ENCODE peak calls at places on chromosomes 16 and 17, in four cellular contexts. H, D, Q and Y are unnamed samples. For H3K4me1 and H3K9me3, the result is how much of the 10 kb centered on the place peaks cover.

GRCh38 chr16:54938351-54939346 is 8.0 kb downstream of the IRX5 start:
- DNase-seq in H (no peak), D (no peak), Q (no peak), Y (no peak)

GRCh38 chr17:58005031-58005727 is 1.9 kb downstream of the SRSF1 start:
- DNase-seq in H (peak), D (no peak), Q (no peak), Y (no peak)

GRCh38 chr16:719815-720506 is 985 bp upstream of the ANTKMT start:
- DNase-seq in H (peak), D (peak), Q (no peak), Y (no peak)

GRCh38 chr16:66095676-66096075 is 270.8 kb upstream of the CDH5 start:
- DNase-seq in H (no peak), D (no peak), Q (no peak), Y (no peak)

GRCh38 chr16:51392651-51393187 is 241.6 kb upstream of the SALL1 start:
- DNase-seq in H (no peak), D (no peak), Q (no peak), Y (no peak)

GRCh38 chr17:64386412-64387144 is 4.1 kb downstream of the PECAM1 start:
- DNase-seq in H (no peak), D (no peak), Q (no peak), Y (no peak)

GRCh38 chr16:65934443-65934842 is 432.0 kb upstream of the CDH5 start:
- DNase-seq in H (no peak), D (no peak), Q (no peak), Y (no peak)

GRCh38 chr16:67882374-67883145 is 2.1 kb upstream of the NRN1L start:
- DNase-seq in H (no peak), D (peak), Q (peak), Y (no peak)

GRCh38 chr16:2497116-2497630 is 16.6 kb upstream of the ATP6V0C start:
- DNase-seq in H (no peak), D (peak), Q (peak), Y (no peak)

GRCh38 chr17:17845046-17845775 is 8.4 kb upstream of the SREBF1 start:
- DNase-seq in H (no peak), D (no peak), Q (no peak), Y (no peak)

GRCh38 chr17:72878975-72879660 is 213.4 kb downstream of the SLC39A11 start:
- DNase-seq in H (no peak), D (no peak), Q (no peak), Y (no peak)

GRCh38 chr16:400061-400540 is 1.6 kb upstream of the DECR2 start:
- DNase-seq in H (peak), D (no peak), Q (no peak), Y (no peak)

GRCh38 chr17:37608369-37609169 is 649 bp downstream of the SYNRG start:
- DNase-seq in H (peak), D (no peak), Q (no peak), Y (peak)

GRCh38 chr16:82638095-82638798 is 11.5 kb downstream of the CDH13 start:
- DNase-seq in H (no peak), D (no peak), Q (no peak), Y (no peak)

GRCh38 chr17:66677201-66677981 is 157.5 kb upstream of the CACNG5 start:
- DNase-seq in H (no peak), D (no peak), Q (no peak), Y (no peak)

GRCh38 chr17:68320311-68320865 is 29.1 kb downstream of the ARSG start:
- DNase-seq in H (no peak), D (no peak), Q (no peak), Y (no peak)

GRCh38 chr16:12425134-12425941 is 378.3 kb downstream of the CPPED1 start:
- DNase-seq in H (peak), D (no peak), Q (no peak), Y (no peak)

GRCh38 chr16:85664580-85665372 is 24.0 kb downstream of the GINS2 start:
- DNase-seq in H (no peak), D (no peak), Q (peak), Y (no peak)

GRCh38 chr17:49910094-49910857 is 58.7 kb upstream of the DLX4 start:
- DNase-seq in H (peak), D (no peak), Q (no peak), Y (peak)

GRCh38 chr17:13940858-13941665 is 128.2 kb upstream of the COX10 start:
- DNase-seq in H (peak), D (no peak), Q (no peak), Y (no peak)

GRCh38 chr16:76656951-76657498 is 379.8 kb downstream of the CNTNAP4 start:
- DNase-seq in H (no peak), D (peak), Q (no peak), Y (no peak)

GRCh38 chr17:15966183-15966878 is 21.4 kb downstream of the ADORA2B start:
- DNase-seq in H (no peak), D (no peak), Q (no peak), Y (peak)

GRCh38 chr17:37107406-37108083 is 158.8 kb downstream of the AATF start:
- DNase-seq in H (no peak), D (peak), Q (peak), Y (peak)

GRCh38 chr16:89925596-89926079 is 2.5 kb downstream of the TUBB3 start:
- DNase-seq in H (no peak), D (no peak), Q (no peak), Y (no peak)

GRCh38 chr17:75238684-75239191 is 22.7 kb downstream of the GGA3 start:
- DNase-seq in H (peak), D (peak), Q (peak), Y (peak)

DNA sequence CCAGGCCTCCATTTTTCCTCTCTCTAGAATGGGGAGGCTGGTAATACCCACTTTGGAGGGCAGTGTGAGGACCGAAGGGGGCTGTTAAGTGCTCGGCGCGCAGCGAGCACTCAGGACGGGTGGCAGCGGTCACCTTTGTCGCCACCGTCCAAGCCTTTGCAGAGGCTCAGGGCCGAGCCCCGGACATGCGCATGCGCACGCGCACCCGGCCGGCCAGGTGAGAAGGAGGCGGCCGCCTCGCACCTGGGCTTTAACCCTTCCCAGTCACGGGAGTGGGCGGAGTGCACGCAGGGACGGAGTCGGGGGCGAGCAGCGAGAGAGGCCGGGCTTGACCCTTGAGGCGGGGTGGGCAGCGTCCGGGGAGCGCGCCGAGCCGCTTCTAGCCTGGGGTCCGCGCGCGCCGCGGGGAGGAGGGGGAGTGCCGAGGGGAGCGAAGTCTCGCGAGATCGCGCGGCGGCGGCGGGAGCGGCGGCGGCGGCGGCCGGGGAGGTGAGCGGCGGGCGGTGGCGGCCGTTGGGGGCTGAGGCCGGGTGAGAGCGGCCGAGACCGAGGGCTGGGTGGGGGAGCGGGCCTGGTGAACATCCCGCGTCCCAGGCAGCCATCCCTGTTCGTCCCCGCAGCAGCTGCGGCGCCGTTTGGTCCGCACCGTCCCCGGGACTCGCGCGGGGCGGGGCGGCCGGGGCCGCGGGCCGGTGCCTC is at the start of gene MRTFB:
- DNase-seq in H (peak), D (peak), Q (peak), Y (peak)
- TF ChIP-seq POLR2A in H (peak), D (peak), Q (peak), Y (no peak)

GRCh38 chr16:29811170-29811895 is 660 bp upstream of the PRRT2 start:
- DNase-seq in H (peak), D (peak), Q (peak), Y (peak)

GRCh38 chr16:29811896-29812665 is at the start of gene PRRT2:
- DNase-seq in H (no peak), D (peak), Q (peak), Y (no peak)

GRCh38 chr16:29814592-29814991 is 1.4 kb upstream of the PAGR1 start:
- DNase-seq in H (no peak), D (no peak), Q (no peak), Y (no peak)

GRCh38 chr16:29813644-29814562 is 1.9 kb downstream of the PRRT2 start:
- DNase-seq in H (no peak), D (no peak), Q (no peak), Y (no peak)

DNA sequence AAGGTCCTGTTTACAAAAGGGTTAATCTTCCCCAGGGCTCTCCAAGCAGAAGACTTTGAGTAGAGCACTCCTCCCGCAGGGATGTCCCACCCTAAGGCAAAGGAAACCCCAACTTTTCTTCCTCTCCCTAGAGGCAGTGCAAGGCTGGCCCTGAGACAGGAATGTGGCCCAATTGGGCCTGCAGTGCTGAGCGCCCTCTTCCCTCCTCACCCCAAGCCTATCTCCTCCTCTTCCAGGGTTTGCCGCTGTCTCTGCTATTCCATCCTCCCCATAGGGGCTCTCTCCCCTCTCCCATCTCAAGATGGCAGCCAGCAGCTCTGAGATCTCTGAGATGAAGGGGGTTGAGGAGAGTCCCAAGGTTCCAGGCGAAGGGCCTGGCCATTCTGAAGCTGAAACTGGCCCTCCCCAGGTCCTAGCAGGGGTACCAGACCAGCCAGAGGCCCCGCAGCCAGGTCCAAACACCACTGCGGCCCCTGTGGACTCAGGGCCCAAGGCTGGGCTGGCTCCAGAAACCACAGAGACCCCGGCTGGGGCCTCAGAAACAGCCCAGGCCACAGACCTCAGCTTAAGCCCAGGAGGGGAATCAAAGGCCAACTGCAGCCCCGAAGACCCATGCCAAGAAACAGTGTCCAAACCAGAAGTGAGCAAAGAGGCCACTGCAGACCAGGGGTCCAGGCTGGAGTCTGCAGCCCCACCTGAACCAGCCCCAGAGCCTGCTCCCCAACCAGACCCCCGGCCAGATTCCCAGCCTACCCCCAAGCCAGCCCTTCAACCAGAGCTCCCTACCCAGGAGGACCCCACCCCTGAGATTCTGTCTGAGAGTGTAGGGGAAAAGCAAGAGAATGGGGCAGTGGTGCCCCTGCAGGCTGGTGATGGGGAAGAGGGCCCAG is 1.0 kb downstream of the PRRT2 start:
- DNase-seq in H (no peak), D (no peak), Q (no peak), Y (no peak)
- H3K4me1 ChIP-seq in H (half or more), D (under half), Q (half or more), Y (half or more)

DNA sequence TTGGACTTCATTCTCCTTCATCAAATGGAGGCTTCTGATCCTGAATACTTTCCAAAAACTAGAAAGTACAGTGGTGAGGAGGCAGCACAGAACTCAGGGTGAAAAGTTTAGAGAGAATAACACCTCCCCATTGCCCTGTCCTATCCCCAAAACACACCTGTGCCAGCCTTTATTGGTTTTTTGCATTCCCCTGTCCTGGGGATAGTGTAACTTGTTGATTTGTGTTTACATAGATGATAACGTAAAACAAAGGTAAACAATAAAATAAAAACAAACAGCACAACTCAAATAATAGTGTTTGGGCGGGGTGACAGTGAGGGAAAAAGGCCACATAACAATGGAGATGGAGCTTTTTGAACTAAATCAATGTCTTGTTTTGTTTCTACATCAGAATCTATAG is 1917.7 kb downstream of the TP53TG3F start:
- DNase-seq in H (no peak), D (no peak), Q (no peak), Y (no peak)
- H3K9me3 ChIP-seq in H (under half), D (under half), Q (under half), Y (under half)

DNA sequence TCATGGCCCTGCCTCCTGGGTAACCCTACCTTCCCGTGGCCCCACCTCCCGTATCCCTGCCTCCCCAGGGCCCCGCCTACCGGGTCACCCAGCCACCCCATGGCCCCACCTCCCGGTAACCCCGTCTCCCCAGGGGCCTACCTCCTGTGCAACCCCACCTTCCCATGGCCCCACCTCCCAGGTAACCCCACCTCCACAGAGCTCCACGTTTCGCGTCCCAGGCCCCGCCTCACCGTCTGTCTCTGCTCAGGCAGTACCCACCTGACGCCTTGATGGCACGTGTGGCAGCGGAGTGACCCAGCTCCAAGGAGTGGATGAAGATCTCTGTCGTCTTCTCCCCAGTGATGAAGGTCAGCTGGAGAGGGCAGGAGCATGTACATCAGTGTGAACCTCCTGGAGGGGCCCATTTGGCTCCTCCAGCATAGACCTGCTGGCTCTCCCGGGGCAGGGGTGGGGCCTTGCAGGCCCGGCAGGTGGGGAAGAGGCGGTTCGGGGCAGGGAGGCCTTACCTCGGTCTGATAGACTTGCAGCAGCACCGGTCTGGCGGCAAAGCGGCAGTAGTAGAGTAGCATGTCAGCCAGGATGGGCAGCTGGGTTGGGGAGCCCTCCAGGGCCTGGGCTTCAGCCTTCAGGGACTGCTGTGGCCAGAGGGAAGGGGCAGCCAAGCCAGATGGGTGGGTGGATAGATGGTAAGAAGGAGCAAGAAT is 18.6 kb upstream of the PIK3R6 start:
- DNase-seq in H (no peak), D (no peak), Q (no peak), Y (no peak)
- TF ChIP-seq POLR2A in H (no peak), D (no peak), Q (no peak), Y (no peak)

GRCh38 chr16:57541754-57542435 is 548 bp upstream of the ADGRG5 start:
- DNase-seq in H (no peak), D (no peak), Q (no peak), Y (no peak)
- H3K4me1 ChIP-seq in H (under half), D (under half), Q (under half), Y (under half)

GRCh38 chr17:27079660-27080059 is 214.3 kb upstream of the WSB1 start:
- DNase-seq in H (no peak), D (no peak), Q (no peak), Y (no peak)

GRCh38 chr17:27078296-27078695 is 215.6 kb upstream of the WSB1 start:
- DNase-seq in H (no peak), D (no peak), Q (no peak), Y (no peak)

GRCh38 chr17:27072885-27073284 is 221.0 kb upstream of the WSB1 start:
- DNase-seq in H (no peak), D (no peak), Q (no peak), Y (no peak)

GRCh38 chr17:27081002-27081638 is 212.8 kb upstream of the WSB1 start:
- DNase-seq in H (no peak), D (no peak), Q (no peak), Y (no peak)

GRCh38 chr17:27076814-27077213 is 217.1 kb upstream of the WSB1 start:
- DNase-seq in H (no peak), D (no peak), Q (no peak), Y (no peak)
- H3K9me3 ChIP-seq in H (under half), D (under half), Q (under half), Y (under half)

DNA sequence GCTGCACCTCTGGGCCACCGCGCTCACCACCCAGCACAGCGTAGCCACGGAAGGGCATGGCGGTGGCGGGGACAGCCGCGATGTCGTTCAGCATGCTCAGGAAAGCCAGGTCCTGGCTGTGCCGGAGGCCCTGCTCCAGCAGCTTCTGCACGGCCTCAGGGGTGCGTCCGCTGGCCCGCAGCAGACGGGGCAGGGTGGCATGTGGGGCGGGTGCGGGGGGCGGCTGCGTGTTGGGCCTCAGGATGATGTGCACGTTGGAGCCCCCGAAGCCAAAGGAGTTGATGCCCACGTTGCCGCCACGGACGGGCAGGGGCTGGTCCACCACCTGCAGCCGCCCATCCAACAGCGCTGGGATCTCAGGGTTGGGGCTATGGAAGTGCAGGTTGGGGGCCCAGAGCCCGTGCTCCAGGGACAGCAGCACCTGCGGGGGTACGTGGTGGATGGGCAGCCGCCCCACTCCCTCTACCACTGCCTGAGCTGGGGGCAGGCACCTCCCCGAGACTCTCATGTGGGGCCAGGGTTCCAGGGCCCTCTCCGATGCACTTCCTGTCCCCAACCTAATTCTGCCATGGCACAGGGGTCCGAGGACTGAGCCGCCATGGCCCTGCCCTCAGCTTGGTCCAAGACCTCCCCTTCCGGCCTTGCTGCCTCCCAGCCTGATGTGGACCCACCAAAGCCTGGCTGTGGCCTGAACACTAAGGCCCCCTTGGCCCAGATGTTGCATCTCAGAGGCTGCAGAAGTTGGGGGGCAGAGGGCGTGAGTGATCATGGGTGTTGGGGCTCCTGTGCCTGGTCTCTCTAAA is 6.6 kb downstream of the FASN start:
- DNase-seq in H (no peak), D (no peak), Q (no peak), Y (no peak)
- TF ChIP-seq POLR2A in H (no peak), D (no peak), Q (no peak), Y (no peak)